ENCODE peak calls at places on chromosomes 12 and 14, in five cellular contexts. T, S, F, E and Y are unnamed samples.

GRCh38 chr12:124399622-124400021 is 104.7 kb downstream of the RFLNA start:
- DNase-seq in T (peak), S (peak), F (no peak), E (no peak), Y (peak)

GRCh38 chr14:102510616-102511520 is 1.3 kb upstream of the ANKRD9 start:
- DNase-seq in T (no peak), S (peak), F (no peak), E (peak), Y (peak)

GRCh38 chr12:66087365-66087943 is 43.1 kb downstream of the LLPH start:
- DNase-seq in T (peak), S (peak), F (peak), E (peak), Y (peak)

GRCh38 chr12:124753993-124754392 is 109.7 kb downstream of the SCARB1 start:
- DNase-seq in T (no peak), S (no peak), F (no peak), E (no peak), Y (no peak)

GRCh38 chr14:66624319-66624937 is 116.5 kb downstream of the GPHN start:
- DNase-seq in T (peak), S (peak), F (peak), E (peak), Y (peak)

GRCh38 chr12:62519043-62519442 is 52.4 kb downstream of the MON2 start:
- DNase-seq in T (no peak), S (no peak), F (no peak), E (no peak), Y (no peak)

GRCh38 chr12:110546339-110546738 is 36.8 kb downstream of the PPTC7 start:
- DNase-seq in T (no peak), S (no peak), F (peak), E (no peak), Y (no peak)

GRCh38 chr12:29899212-29899931 is 115.6 kb upstream of the TMTC1 start:
- DNase-seq in T (no peak), S (no peak), F (no peak), E (no peak), Y (no peak)

GRCh38 chr12:116434155-116435065 is 124.8 kb upstream of the MAP1LC3B2 start:
- DNase-seq in T (no peak), S (peak), F (peak), E (peak), Y (no peak)

GRCh38 chr14:101462726-101463565 is 98.3 kb upstream of the DIO3 start:
- DNase-seq in T (no peak), S (no peak), F (no peak), E (no peak), Y (no peak)

GRCh38 chr12:102452605-102453004 is 27.8 kb downstream of the IGF1 start:
- DNase-seq in T (no peak), S (no peak), F (no peak), E (no peak), Y (no peak)
- TF ChIP-seq CTCF in T (no peak), S (no peak), F (no peak), E (no peak), Y (no peak)

GRCh38 chr12:3175238-3175637 is 98.1 kb downstream of the TSPAN9 start:
- DNase-seq in T (no peak), S (no peak), F (no peak), E (no peak), Y (no peak)

GRCh38 chr12:3179731-3180130 is 102.6 kb downstream of the TSPAN9 start:
- DNase-seq in T (no peak), S (no peak), F (no peak), E (no peak), Y (no peak)

GRCh38 chr12:3176754-3177153 is 99.6 kb downstream of the TSPAN9 start:
- DNase-seq in T (no peak), S (no peak), F (no peak), E (no peak), Y (no peak)

GRCh38 chr12:3178671-3179413 is 101.7 kb downstream of the TSPAN9 start:
- DNase-seq in T (no peak), S (no peak), F (no peak), E (no peak), Y (no peak)

DNA sequence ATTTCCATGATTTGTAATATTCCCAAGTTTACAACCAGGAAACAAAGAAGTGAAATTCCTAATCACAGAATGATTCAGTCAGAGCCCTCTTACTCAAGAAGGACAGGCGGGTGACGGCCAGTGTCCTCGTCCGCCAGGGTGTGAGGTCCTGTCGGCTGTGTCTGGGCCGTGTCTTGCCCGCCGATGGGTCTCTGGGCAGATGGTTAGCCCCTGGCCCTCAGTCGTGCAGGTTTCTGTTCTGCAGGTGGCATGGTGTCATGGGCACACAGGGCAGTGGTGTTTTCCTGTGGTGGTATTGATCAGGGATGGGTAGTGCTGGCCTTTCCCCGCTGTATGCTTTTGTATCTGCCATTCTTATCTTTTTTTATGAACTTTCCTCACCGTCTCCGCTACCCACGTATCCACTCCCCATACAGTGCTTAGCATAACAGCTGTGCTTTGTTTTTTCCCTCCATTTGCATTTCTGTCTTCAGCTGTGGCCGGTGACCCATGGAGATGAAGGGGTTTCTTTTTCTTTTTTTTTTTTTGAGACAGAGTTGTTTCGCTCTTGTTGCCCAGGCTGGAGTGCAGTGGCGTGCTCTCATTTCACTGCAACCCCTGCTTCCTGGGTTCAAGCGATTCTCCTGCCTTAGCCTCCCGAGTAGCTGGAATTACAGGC is 100.7 kb downstream of the TSPAN9 start:
- DNase-seq in T (no peak), S (no peak), F (no peak), E (no peak), Y (no peak)
- TF ChIP-seq CTCF in T (no peak), S (no peak), F (no peak), E (no peak), Y (no peak)

GRCh38 chr12:109383240-109383639 is 35.5 kb downstream of the MYO1H start:
- DNase-seq in T (no peak), S (no peak), F (no peak), E (no peak), Y (no peak)

GRCh38 chr12:109388167-109388563 is 40.5 kb downstream of the MYO1H start:
- DNase-seq in T (no peak), S (no peak), F (no peak), E (no peak), Y (no peak)

GRCh38 chr12:109387425-109388166 is 39.9 kb downstream of the MYO1H start:
- DNase-seq in T (peak), S (no peak), F (peak), E (no peak), Y (peak)

GRCh38 chr12:109386079-109386473 is 38.4 kb downstream of the MYO1H start:
- DNase-seq in T (no peak), S (no peak), F (no peak), E (no peak), Y (no peak)

DNA sequence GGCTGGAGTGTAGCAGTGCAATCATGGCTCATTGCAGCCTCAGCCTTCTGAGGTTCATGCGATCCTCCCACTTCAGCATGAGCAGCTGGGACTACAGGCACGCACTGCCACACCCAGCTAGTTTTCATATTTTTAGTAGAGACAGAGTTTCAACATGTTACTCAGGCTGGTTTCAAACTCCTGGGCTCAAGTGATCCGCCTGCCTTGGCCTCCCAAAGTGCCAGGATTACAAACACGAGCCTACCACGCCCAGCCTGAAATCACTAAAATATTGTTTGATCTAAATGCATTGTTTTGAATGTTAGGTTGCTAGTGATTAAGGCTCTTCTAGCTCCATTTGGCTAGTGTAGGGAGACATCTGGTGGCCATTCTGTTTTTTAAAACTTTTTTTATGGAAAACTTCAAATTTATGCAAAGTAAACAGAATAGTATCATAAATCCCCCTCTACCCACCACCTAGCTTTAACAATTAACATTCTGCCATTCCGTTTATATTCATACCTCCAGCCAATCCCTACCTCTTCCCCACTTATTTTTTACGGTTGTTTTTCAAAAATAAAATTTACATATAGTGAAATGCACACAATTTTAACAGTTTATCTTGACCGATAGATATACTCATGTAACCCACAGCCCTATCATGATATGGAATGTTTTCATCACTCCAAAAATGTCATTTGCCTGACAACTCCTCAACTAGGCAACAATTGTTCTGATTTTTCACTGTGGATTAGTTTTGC is 37.8 kb downstream of the MYO1H start:
- DNase-seq in T (peak), S (no peak), F (peak), E (peak), Y (peak)
- TF ChIP-seq CTCF in T (peak), S (peak), F (peak), E (peak), Y (peak)

GRCh38 chr12:19185262-19185929 is 55.9 kb downstream of the PLEKHA5 start:
- DNase-seq in T (no peak), S (no peak), F (no peak), E (no peak), Y (no peak)

GRCh38 chr12:19179986-19180385 is 50.5 kb downstream of the PLEKHA5 start:
- DNase-seq in T (no peak), S (no peak), F (peak), E (no peak), Y (no peak)

GRCh38 chr12:19181666-19182426 is 52.3 kb downstream of the PLEKHA5 start:
- DNase-seq in T (no peak), S (no peak), F (peak), E (no peak), Y (no peak)

GRCh38 chr12:19186722-19187661 is 57.5 kb downstream of the PLEKHA5 start:
- DNase-seq in T (peak), S (no peak), F (peak), E (no peak), Y (peak)

GRCh38 chr12:19183121-19183838 is 53.7 kb downstream of the PLEKHA5 start:
- DNase-seq in T (no peak), S (no peak), F (no peak), E (no peak), Y (no peak)
- TF ChIP-seq CTCF in T (no peak), S (no peak), F (peak), E (no peak), Y (no peak)

GRCh38 chr14:88385212-88386101 is at the start of gene SPATA7:
- DNase-seq in T (peak), S (peak), F (peak), E (peak), Y (peak)

GRCh38 chr14:88384653-88385205 is 728 bp upstream of the SPATA7 start:
- DNase-seq in T (no peak), S (no peak), F (peak), E (no peak), Y (peak)

GRCh38 chr14:88386395-88386794 is 938 bp downstream of the SPATA7 start:
- DNase-seq in T (no peak), S (no peak), F (no peak), E (no peak), Y (peak)

GRCh38 chr14:88379706-88380343 is 5.6 kb upstream of the SPATA7 start:
- DNase-seq in T (no peak), S (no peak), F (no peak), E (no peak), Y (no peak)

GRCh38 chr14:88380405-88380804 is 5.1 kb upstream of the SPATA7 start:
- DNase-seq in T (peak), S (no peak), F (peak), E (no peak), Y (peak)
- TF ChIP-seq CTCF in T (no peak), S (no peak), F (peak), E (no peak), Y (no peak)

DNA sequence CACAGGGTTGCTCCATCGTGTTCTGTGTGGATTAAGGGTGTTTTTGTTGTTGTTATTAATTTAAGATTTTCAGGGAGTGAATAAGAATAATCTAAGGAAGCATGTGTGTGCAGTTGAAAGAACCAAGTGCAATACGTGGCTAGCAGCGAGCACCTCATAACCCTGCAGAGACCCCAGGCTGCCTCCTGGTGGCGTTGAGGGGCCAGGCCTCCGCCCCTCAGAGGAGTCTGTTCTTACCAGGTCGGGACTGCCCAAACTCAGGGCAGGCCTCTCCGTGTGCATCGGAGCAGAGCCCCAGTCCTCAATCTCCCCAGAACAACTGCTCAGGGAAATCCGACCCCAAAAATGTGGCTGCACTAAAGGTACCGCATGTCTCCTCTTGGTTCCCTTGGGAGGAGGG is 36.8 kb downstream of the IL31 start:
- DNase-seq in T (no peak), S (peak), F (no peak), E (no peak), Y (no peak)
- TF ChIP-seq CTCF in T (no peak), S (peak), F (peak), E (no peak), Y (no peak)

DNA sequence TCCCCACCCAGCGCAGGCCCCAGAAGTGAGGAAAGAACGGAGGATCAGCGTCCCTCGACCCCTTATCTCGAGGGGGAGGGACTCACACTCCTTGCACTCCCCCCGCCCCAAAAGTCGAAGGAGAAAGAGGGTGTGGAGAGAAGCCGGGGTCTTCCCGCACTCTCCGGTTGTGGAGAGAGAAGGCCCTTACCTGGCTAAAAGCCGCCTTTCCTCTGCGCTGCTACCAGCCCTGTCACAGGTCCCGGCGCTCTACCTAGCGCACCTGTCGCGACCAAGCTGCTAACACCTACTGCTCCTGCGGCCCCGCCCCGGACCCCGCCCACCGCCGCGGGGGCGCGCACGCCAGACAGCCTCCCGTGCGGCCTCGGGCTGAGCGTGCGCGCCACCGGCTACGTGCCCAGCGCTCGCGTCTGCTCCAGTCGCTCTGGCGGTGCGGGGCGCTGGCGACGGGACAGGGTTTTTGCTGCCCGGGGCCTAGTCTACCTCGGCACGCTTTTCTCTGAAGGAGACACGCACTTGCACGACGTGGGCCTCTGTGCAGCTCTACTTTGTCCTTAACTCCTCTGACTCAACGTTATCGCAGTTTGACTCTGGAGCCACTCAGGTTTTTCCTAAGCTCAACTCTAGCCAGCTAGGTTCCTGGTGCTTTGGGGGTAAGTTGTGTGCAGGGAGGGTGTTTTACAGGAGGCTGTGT is at the start of gene LIMA1:
- DNase-seq in T (peak), S (peak), F (peak), E (peak), Y (peak)
- TF ChIP-seq CTCF in T (no peak), S (no peak), F (no peak), E (no peak), Y (peak)

GRCh38 chr12:92244036-92244435 is 98.4 kb upstream of the BTG1 start:
- DNase-seq in T (no peak), S (no peak), F (no peak), E (no peak), Y (no peak)
- TF ChIP-seq CTCF in T (no peak), S (no peak), F (peak), E (no peak), Y (no peak)